ENCODE peak calls at places on chromosomes 6 and 20, in four cellular contexts. One of them, this sample, is unnamed.
A peak's percentile ranks its signal among the peaks of the same experiment; 100 is the strongest.

GRCh38 chr6:122995930-122996796 is at the start of gene CLVS2:
- DNase-seq in bronchial epithelial cell: peak; percentile 1
- DNase-seq in natural killer cell: no peak
- DNase-seq in RWPE1: peak; percentile 8
- DNase-seq in this sample: peak; percentile 29

GRCh38 chr6:33154349-33154748 is 37.9 kb downstream of the COL11A2 start:
- DNase-seq in natural killer cell: no peak
- DNase-seq in bronchial epithelial cell: no peak
- DNase-seq in RWPE1: no peak
- DNase-seq in this sample: no peak

GRCh38 chr20:25197173-25197869 is 1.8 kb downstream of the ENTPD6 start:
- DNase-seq in natural killer cell: no peak
- DNase-seq in bronchial epithelial cell: no peak
- DNase-seq in RWPE1: no peak
- DNase-seq in this sample: no peak

GRCh38 chr6:107600936-107601335 is 111.0 kb downstream of the SOBP start:
- DNase-seq in natural killer cell: no peak
- DNase-seq in bronchial epithelial cell: peak; percentile 73
- DNase-seq in RWPE1: peak; percentile 85
- DNase-seq in this sample: peak; percentile 68

GRCh38 chr6:45710304-45710821 is 305.3 kb downstream of the CLIC5 start:
- DNase-seq in bronchial epithelial cell: peak; percentile 61
- DNase-seq in natural killer cell: no peak
- DNase-seq in RWPE1: no peak
- DNase-seq in this sample: peak; percentile 32

GRCh38 chr20:59152559-59153354 is 10.9 kb upstream of the ZNF831 start:
- DNase-seq in RWPE1: no peak
- DNase-seq in natural killer cell: no peak
- DNase-seq in bronchial epithelial cell: no peak
- DNase-seq in this sample: no peak

GRCh38 chr20:25865715-25866656 is 169.3 kb upstream of the ZNF337 start:
- DNase-seq in RWPE1: peak; percentile 30
- DNase-seq in natural killer cell: peak; percentile 60
- DNase-seq in bronchial epithelial cell: peak; percentile 52
- DNase-seq in this sample: peak; percentile 70

GRCh38 chr20:19129306-19129705 is 83.1 kb upstream of the SLC24A3 start:
- DNase-seq in RWPE1: no peak
- DNase-seq in bronchial epithelial cell: no peak
- DNase-seq in natural killer cell: no peak
- DNase-seq in this sample: no peak

GRCh38 chr20:64171211-64171610 is 7.0 kb downstream of the MYT1 start:
- DNase-seq in natural killer cell: no peak
- DNase-seq in RWPE1: no peak
- DNase-seq in bronchial epithelial cell: no peak
- DNase-seq in this sample: no peak

GRCh38 chr6:141107562-141108160 is 1025.1 kb upstream of the GJE1 start:
- DNase-seq in bronchial epithelial cell: peak; percentile 93
- DNase-seq in natural killer cell: no peak
- DNase-seq in RWPE1: peak; percentile 38
- DNase-seq in this sample: peak; percentile 92

GRCh38 chr20:24657211-24657610 is 187.8 kb downstream of the SYNDIG1 start:
- DNase-seq in natural killer cell: no peak
- DNase-seq in bronchial epithelial cell: no peak
- DNase-seq in RWPE1: no peak
- DNase-seq in this sample: no peak

GRCh38 chr6:150788135-150788534 is 77.4 kb upstream of the MTHFD1L start:
- DNase-seq in natural killer cell: no peak
- DNase-seq in bronchial epithelial cell: no peak
- DNase-seq in RWPE1: no peak
- DNase-seq in this sample: no peak

GRCh38 chr6:13682346-13682745 is 29.3 kb downstream of the RANBP9 start:
- DNase-seq in bronchial epithelial cell: no peak
- DNase-seq in RWPE1: no peak
- DNase-seq in natural killer cell: no peak
- DNase-seq in this sample: no peak

GRCh38 chr20:13677241-13677640 is 38.5 kb upstream of the TASP1 start:
- DNase-seq in natural killer cell: no peak
- DNase-seq in bronchial epithelial cell: no peak
- DNase-seq in RWPE1: no peak
- DNase-seq in this sample: no peak

GRCh38 chr20:46701057-46701456 is 8.4 kb upstream of the SLC2A10 start:
- DNase-seq in RWPE1: no peak
- DNase-seq in natural killer cell: no peak
- DNase-seq in bronchial epithelial cell: no peak
- DNase-seq in this sample: no peak

GRCh38 chr20:11001767-11002540 is 328.2 kb upstream of the JAG1 start:
- DNase-seq in RWPE1: peak; percentile 96
- DNase-seq in bronchial epithelial cell: peak; percentile 100
- DNase-seq in natural killer cell: no peak
- DNase-seq in this sample: peak; percentile 100

GRCh38 chr20:10532351-10532750 is 97.2 kb downstream of the SLX4IP start:
- DNase-seq in bronchial epithelial cell: no peak
- DNase-seq in RWPE1: no peak
- DNase-seq in natural killer cell: no peak
- DNase-seq in this sample: no peak

GRCh38 chr6:1024587-1024986 is 287.3 kb upstream of the FOXQ1 start:
- DNase-seq in bronchial epithelial cell: peak; percentile 54
- DNase-seq in RWPE1: no peak
- DNase-seq in natural killer cell: no peak
- DNase-seq in this sample: peak; percentile 24

GRCh38 chr6:170199716-170200115 is 91.2 kb downstream of the DLL1 start:
- DNase-seq in natural killer cell: no peak
- DNase-seq in RWPE1: no peak
- DNase-seq in bronchial epithelial cell: no peak
- DNase-seq in this sample: no peak

GRCh38 chr20:56247954-56248782 is at the start of gene MC3R:
- DNase-seq in bronchial epithelial cell: peak; percentile 44
- DNase-seq in RWPE1: peak; percentile 75
- DNase-seq in natural killer cell: no peak
- DNase-seq in this sample: peak; percentile 71

GRCh38 chr6:52454556-52454955 is 34.4 kb downstream of the EFHC1 start:
- DNase-seq in bronchial epithelial cell: peak; percentile 95
- DNase-seq in RWPE1: peak; percentile 83
- DNase-seq in natural killer cell: no peak
- DNase-seq in this sample: peak; percentile 89

GRCh38 chr6:42979523-42980177 is 669 bp upstream of the PEX6 start:
- DNase-seq in bronchial epithelial cell: peak; percentile 80
- DNase-seq in natural killer cell: no peak
- DNase-seq in RWPE1: peak; percentile 74
- DNase-seq in this sample: peak; percentile 82

GRCh38 chr6:107290491-107290890 is 168.9 kb downstream of the PDSS2 start:
- DNase-seq in natural killer cell: no peak
- DNase-seq in RWPE1: no peak
- DNase-seq in bronchial epithelial cell: no peak
- DNase-seq in this sample: no peak

GRCh38 chr20:17461941-17462340 is 69.2 kb downstream of the BFSP1 start:
- DNase-seq in natural killer cell: no peak
- DNase-seq in bronchial epithelial cell: no peak
- DNase-seq in RWPE1: no peak
- DNase-seq in this sample: no peak

GRCh38 chr20:2705931-2706645 is 13.5 kb downstream of the EBF4 start:
- DNase-seq in RWPE1: no peak
- DNase-seq in bronchial epithelial cell: no peak
- DNase-seq in natural killer cell: no peak
- DNase-seq in this sample: no peak

GRCh38 chr6:161882196-161882595 is 608.3 kb upstream of the AGPAT4 start:
- DNase-seq in natural killer cell: no peak
- DNase-seq in bronchial epithelial cell: no peak
- DNase-seq in RWPE1: no peak
- DNase-seq in this sample: no peak

GRCh38 chr6:13710552-13711383 is 867 bp downstream of the RANBP9 start:
- DNase-seq in bronchial epithelial cell: no peak
- DNase-seq in RWPE1: peak; percentile 26
- DNase-seq in natural killer cell: peak; percentile 41
- DNase-seq in this sample: no peak

GRCh38 chr6:34145161-34146020 is 496 bp downstream of the GRM4 start:
- DNase-seq in natural killer cell: no peak
- DNase-seq in bronchial epithelial cell: peak; percentile 22
- DNase-seq in RWPE1: peak; percentile 34
- DNase-seq in this sample: peak; percentile 63

GRCh38 chr6:84583784-84584183 is 180.6 kb downstream of the TBX18 start:
- DNase-seq in bronchial epithelial cell: no peak
- DNase-seq in natural killer cell: no peak
- DNase-seq in RWPE1: no peak
- DNase-seq in this sample: no peak

GRCh38 chr6:127403636-127404035 is 55.6 kb downstream of the KIAA0408 start:
- DNase-seq in natural killer cell: no peak
- DNase-seq in RWPE1: no peak
- DNase-seq in bronchial epithelial cell: no peak
- DNase-seq in this sample: no peak

GRCh38 chr6:110874880-110875547 is 429 bp downstream of the AMD1 start:
- DNase-seq in RWPE1: peak; percentile 26
- DNase-seq in natural killer cell: peak; percentile 63
- DNase-seq in bronchial epithelial cell: no peak
- DNase-seq in this sample: no peak

GRCh38 chr20:53413188-53413631 is 180.4 kb downstream of the ZNF217 start:
- DNase-seq in RWPE1: peak; percentile 44
- DNase-seq in bronchial epithelial cell: peak; percentile 27
- DNase-seq in natural killer cell: peak; percentile 23
- DNase-seq in this sample: peak; percentile 30
- TF ChIP-seq CTCF in RWPE1: no peak
- TF ChIP-seq CTCF in bronchial epithelial cell: peak; percentile 74
- TF ChIP-seq CTCF in natural killer cell: peak; percentile 42
- TF ChIP-seq CTCF in this sample: peak; percentile 51

GRCh38 chr20:62404761-62405107 is 2.4 kb downstream of the CABLES2 start:
- DNase-seq in natural killer cell: no peak
- DNase-seq in RWPE1: no peak
- DNase-seq in bronchial epithelial cell: no peak
- DNase-seq in this sample: no peak
- TF ChIP-seq CTCF in natural killer cell: no peak
- TF ChIP-seq CTCF in RWPE1: no peak
- TF ChIP-seq CTCF in bronchial epithelial cell: no peak
- TF ChIP-seq CTCF in this sample: no peak

GRCh38 chr6:163459007-163459406 is 44.5 kb downstream of the QKI start:
- DNase-seq in RWPE1: no peak
- DNase-seq in natural killer cell: no peak
- DNase-seq in bronchial epithelial cell: no peak
- DNase-seq in this sample: no peak

GRCh38 chr6:163455553-163455952 is 41.0 kb downstream of the QKI start:
- DNase-seq in bronchial epithelial cell: no peak
- DNase-seq in RWPE1: no peak
- DNase-seq in natural killer cell: no peak
- DNase-seq in this sample: no peak

GRCh38 chr6:163459536-163459935 is 45.0 kb downstream of the QKI start:
- DNase-seq in natural killer cell: no peak
- DNase-seq in bronchial epithelial cell: no peak
- DNase-seq in RWPE1: no peak
- DNase-seq in this sample: no peak

GRCh38 chr6:163460307-163460782 is 45.8 kb downstream of the QKI start:
- DNase-seq in RWPE1: peak; percentile 20
- DNase-seq in natural killer cell: peak; percentile 19
- DNase-seq in bronchial epithelial cell: peak; percentile 42
- DNase-seq in this sample: peak; percentile 29

DNA sequence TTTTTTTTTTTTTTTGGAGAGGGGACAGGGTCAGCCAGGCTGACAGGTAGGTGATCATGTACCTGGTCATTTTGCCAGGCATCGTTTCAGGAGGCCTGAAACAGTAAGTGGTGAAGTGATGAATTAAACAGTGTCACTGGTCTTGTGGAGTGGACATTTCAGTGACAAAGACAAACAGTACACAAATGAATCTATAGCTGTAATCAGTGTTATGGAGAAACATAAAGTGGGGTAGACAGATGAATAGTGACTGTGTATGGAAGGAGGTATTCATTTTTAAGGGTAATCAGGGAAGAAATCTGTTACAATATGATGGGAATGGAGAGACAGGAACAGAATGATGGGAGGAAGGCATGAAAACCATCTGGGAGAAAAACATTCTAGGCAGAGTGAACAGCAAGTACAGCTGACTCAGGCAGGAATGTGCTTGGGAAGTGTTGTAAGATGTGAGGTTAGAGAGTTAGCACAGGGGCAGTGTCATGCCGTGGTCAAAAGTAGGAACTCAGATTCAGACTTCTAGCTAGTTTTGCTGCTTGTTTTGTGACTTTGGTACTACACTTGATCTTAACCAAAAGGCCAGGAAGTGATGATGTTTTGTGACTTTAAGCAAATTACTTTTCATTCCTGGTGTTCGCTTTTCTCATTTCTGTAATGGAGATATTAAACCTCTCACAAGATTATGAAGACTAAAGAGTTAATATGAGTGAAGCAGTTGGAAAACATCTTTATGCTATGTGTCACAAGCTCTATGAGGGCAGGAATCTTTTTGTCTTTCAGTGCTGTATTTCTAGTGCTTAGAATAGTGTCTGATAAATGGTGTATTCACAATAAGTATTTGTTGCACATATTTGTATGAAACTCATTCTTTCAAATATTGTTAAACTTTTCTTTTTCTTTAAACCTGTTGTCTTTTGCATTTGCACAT is 43.4 kb downstream of the QKI start:
- DNase-seq in natural killer cell: no peak
- DNase-seq in bronchial epithelial cell: peak; percentile 81
- DNase-seq in RWPE1: peak; percentile 77
- DNase-seq in this sample: peak; percentile 86
- TF ChIP-seq CTCF in natural killer cell: no peak
- TF ChIP-seq CTCF in bronchial epithelial cell: no peak
- TF ChIP-seq CTCF in RWPE1: no peak
- TF ChIP-seq CTCF in this sample: no peak

DNA sequence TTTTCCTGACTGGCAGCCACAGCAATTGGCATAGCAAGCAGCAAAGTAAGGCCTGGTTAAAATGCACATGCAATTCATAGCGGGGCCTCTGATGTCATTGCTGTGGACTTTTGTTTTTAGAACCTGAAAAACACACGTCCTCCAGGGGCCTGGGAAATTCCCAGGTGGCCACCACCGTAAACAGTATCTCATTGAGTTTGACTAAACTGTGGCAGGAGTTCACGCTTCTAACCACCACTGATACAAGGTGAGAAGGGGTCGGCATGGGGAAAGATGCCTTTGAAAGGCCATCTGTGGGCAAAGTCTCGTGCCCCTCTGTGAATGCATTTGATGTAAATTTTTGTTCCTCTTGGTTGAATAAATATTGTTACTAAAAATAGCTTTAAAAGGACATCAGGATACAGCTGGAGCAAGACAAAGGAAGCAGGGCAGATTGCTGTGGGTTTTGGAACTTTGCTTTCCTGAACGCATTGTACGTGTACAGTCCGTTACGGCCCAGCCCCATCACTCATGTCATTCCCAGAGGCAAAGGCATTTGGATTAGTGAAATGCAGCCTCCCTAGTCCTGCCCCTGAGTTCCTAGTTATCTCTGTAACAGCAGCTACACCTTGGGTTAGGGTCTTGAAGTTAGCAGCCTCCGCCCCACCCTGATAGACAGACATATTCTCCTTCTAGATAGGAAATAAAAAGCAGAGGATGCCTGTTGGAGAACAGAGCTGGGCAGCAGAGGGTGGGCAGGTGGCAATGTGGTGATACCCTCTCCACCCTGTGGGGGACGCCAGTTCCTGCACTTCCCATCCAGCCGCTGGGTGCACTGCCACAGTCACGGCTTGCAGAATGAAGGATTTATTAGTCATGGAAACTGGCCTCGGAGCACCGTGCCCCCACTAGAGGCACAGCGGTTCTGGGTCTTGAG is 80.3 kb downstream of the ZDHHC14 start:
- DNase-seq in natural killer cell: peak; percentile 46
- DNase-seq in bronchial epithelial cell: no peak
- DNase-seq in RWPE1: no peak
- DNase-seq in this sample: no peak
- TF ChIP-seq CTCF in natural killer cell: peak; percentile 19
- TF ChIP-seq CTCF in bronchial epithelial cell: no peak
- TF ChIP-seq CTCF in RWPE1: no peak
- TF ChIP-seq CTCF in this sample: no peak

GRCh38 chr6:142408409-142408808 is 106.6 kb downstream of the ADGRG6 start:
- DNase-seq in natural killer cell: no peak
- DNase-seq in bronchial epithelial cell: no peak
- DNase-seq in RWPE1: no peak
- DNase-seq in this sample: no peak
- TF ChIP-seq CTCF in natural killer cell: no peak
- TF ChIP-seq CTCF in bronchial epithelial cell: no peak
- TF ChIP-seq CTCF in RWPE1: no peak
- TF ChIP-seq CTCF in this sample: peak; percentile 5

This sample was measured in epithelial cell of esophagus.